ENCODE peak calls at places on chromosomes 6 and 20, in five cellular contexts. C, O, E, M and X are unnamed samples.
A peak's percentile ranks its signal among the peaks of the same experiment; 100 is the strongest.

GRCh38 chr20:29689411-29690225 is 1567.8 kb upstream of the DEFB115 start:
- DNase-seq in C (no peak), O (no peak), E (peak; percentile 69), M (no peak), X (no peak)

GRCh38 chr6:108750801-108751200 is 97.4 kb upstream of the ARMC2 start:
- DNase-seq in M (no peak), E (peak; percentile 70), C (no peak), O (no peak), X (no peak)

GRCh38 chr6:39379026-39379425 is 56.5 kb upstream of the KCNK16 start:
- DNase-seq in E (no peak), O (no peak), C (no peak), M (no peak), X (no peak)

GRCh38 chr20:25360631-25361286 is 29.9 kb downstream of the ABHD12 start:
- DNase-seq in M (no peak), C (no peak), O (peak; percentile 76), E (peak; percentile 29), X (peak; percentile 17)

GRCh38 chr20:20358801-20359200 is 9.1 kb upstream of the INSM1 start:
- DNase-seq in C (no peak), M (no peak), O (no peak), E (no peak), X (no peak)

GRCh38 chr20:24694727-24695528 is 225.5 kb downstream of the SYNDIG1 start:
- DNase-seq in O (no peak), E (peak; percentile 39), C (no peak), M (no peak), X (no peak)

GRCh38 chr20:34708621-34709043 is 4.5 kb downstream of the TP53INP2 start:
- DNase-seq in O (peak; percentile 79), E (peak; percentile 56), M (peak; percentile 41), C (peak; percentile 70), X (no peak)

GRCh38 chr6:168908166-168908565 is 345.5 kb downstream of the THBS2 start:
- DNase-seq in O (no peak), C (no peak), M (no peak), E (peak; percentile 52), X (no peak)

GRCh38 chr6:109867970-109868358 is 110.1 kb upstream of the GPR6 start:
- DNase-seq in E (no peak), O (no peak), C (peak; percentile 42), M (no peak), X (no peak)

GRCh38 chr6:31558631-31559500 is 11.5 kb downstream of the NFKBIL1 start:
- DNase-seq in C (no peak), M (no peak), E (peak; percentile 51), O (peak; percentile 100), X (peak; percentile 72)

GRCh38 chr6:129920103-129920798 is 59.1 kb upstream of the TMEM244 start:
- DNase-seq in O (no peak), C (no peak), M (no peak), E (peak; percentile 9), X (no peak)

GRCh38 chr6:21005816-21006553 is 471.7 kb downstream of the CDKAL1 start:
- DNase-seq in C (no peak), E (peak; percentile 54), O (no peak), M (no peak), X (peak; percentile 31)

GRCh38 chr6:130955755-130956154 is 107.3 kb downstream of the EPB41L2 start:
- DNase-seq in O (no peak), M (no peak), C (no peak), E (no peak), X (no peak)

GRCh38 chr6:148414836-148415235 is 72.2 kb downstream of the SASH1 start:
- DNase-seq in M (no peak), E (peak; percentile 68), C (no peak), O (no peak), X (no peak)

GRCh38 chr20:39717976-39718375 is 755.8 kb downstream of the DHX35 start:
- DNase-seq in E (no peak), O (no peak), C (no peak), M (no peak), X (no peak)

GRCh38 chr6:64672651-64673050 is 1034.4 kb downstream of the EYS start:
- DNase-seq in O (no peak), C (no peak), E (no peak), M (no peak), X (no peak)

GRCh38 chr20:37384683-37385174 is 38.8 kb downstream of the SRC start:
- DNase-seq in C (peak; percentile 81), E (peak; percentile 91), O (peak; percentile 79), M (peak; percentile 82), X (peak; percentile 77)

GRCh38 chr6:107704377-107705013 is 119.6 kb downstream of the SCML4 start:
- DNase-seq in E (peak; percentile 48), O (peak; percentile 63), M (no peak), C (no peak), X (no peak)

GRCh38 chr6:54846243-54846856 is at the start of gene FAM83B:
- DNase-seq in O (no peak), M (no peak), E (peak; percentile 12), C (no peak), X (no peak)